ENCODE peak calls at places on chromosomes 12 and 14, in nine cellular contexts. N, T, G, Z, A, U, B, Y and H are unnamed samples.

GRCh38 chr12:66196806-66197205 is 7.8 kb downstream of the IRAK3 start:
- DNase-seq in A (no peak), N (no peak), T (no peak), Z (no peak), U (no peak), Y (no peak), G (no peak), B (peak; percentile 46), H (no peak)

GRCh38 chr12:102008615-102009126 is 53.1 kb downstream of the WASHC3 start:
- DNase-seq in A (no peak), N (no peak), Y (no peak), G (no peak), B (no peak), U (no peak), Z (no peak), T (no peak), H (no peak)

GRCh38 chr14:49992901-49993335 is 100.0 kb downstream of the ARF6 start:
- DNase-seq in A (no peak), U (peak; percentile 81), Z (peak; percentile 72), N (peak; percentile 57), T (no peak), G (no peak), B (peak; percentile 56), Y (peak; percentile 91), H (no peak)

GRCh38 chr14:43735926-43736325 is 771.2 kb downstream of the FSCB start:
- DNase-seq in U (no peak), A (no peak), N (no peak), B (no peak), Z (no peak), G (no peak), Y (no peak), T (no peak), H (no peak)

GRCh38 chr12:13080276-13080675 is 23.2 kb downstream of the GSG1 start:
- DNase-seq in Y (no peak), U (no peak), B (no peak), A (no peak), T (no peak), G (no peak), N (no peak), Z (no peak), H (no peak)

GRCh38 chr12:91400249-91400648 is 217.6 kb upstream of the DCN start:
- DNase-seq in G (no peak), U (no peak), Z (no peak), B (no peak), T (no peak), A (no peak), N (no peak), Y (no peak), H (no peak)

GRCh38 chr14:61671086-61671485 is 24.2 kb upstream of the HIF1A start:
- DNase-seq in U (no peak), A (no peak), B (no peak), N (no peak), T (no peak), Y (no peak), Z (no peak), G (no peak), H (no peak)

GRCh38 chr14:96165493-96166474 is 38.9 kb upstream of the BDKRB2 start:
- DNase-seq in Z (no peak), Y (no peak), U (peak; percentile 29), N (no peak), G (no peak), T (no peak), B (no peak), A (no peak), H (no peak)

GRCh38 chr12:128844031-128844635 is 9.1 kb upstream of the GLT1D1 start:
- DNase-seq in Y (no peak), B (no peak), T (no peak), Z (no peak), G (no peak), U (peak; percentile 86), N (no peak), A (no peak), H (no peak)

GRCh38 chr14:47277703-47278102 is 397.7 kb downstream of the MDGA2 start:
- DNase-seq in B (no peak), Z (peak; percentile 38), Y (no peak), G (no peak), T (no peak), U (no peak), N (no peak), A (no peak), H (no peak)

GRCh38 chr12:92244036-92244435 is 98.4 kb upstream of the BTG1 start:
- DNase-seq in A (no peak), B (no peak), N (no peak), G (peak; percentile 40), U (no peak), T (peak; percentile 42), Y (no peak), Z (no peak), H (no peak)

GRCh38 chr12:122884860-122885259 is 11.1 kb downstream of the VPS37B start:
- DNase-seq in G (no peak), N (no peak), B (no peak), T (no peak), Y (no peak), U (no peak), A (no peak), Z (no peak), H (no peak)

GRCh38 chr12:122880668-122881067 is 15.3 kb downstream of the VPS37B start:
- DNase-seq in G (no peak), N (peak; percentile 54), T (no peak), Y (no peak), U (no peak), B (peak; percentile 73), A (no peak), Z (peak; percentile 47), H (no peak)

GRCh38 chr12:122880155-122880605 is 15.7 kb downstream of the VPS37B start:
- DNase-seq in N (no peak), T (no peak), G (no peak), U (no peak), Z (peak; percentile 75), Y (no peak), A (no peak), B (no peak), H (no peak)

GRCh38 chr12:122884091-122884826 is 11.7 kb downstream of the VPS37B start:
- DNase-seq in N (no peak), Y (no peak), G (no peak), A (no peak), T (no peak), U (no peak), Z (peak; percentile 64), B (no peak), H (no peak)

GRCh38 chr12:122882908-122883563 is 12.9 kb downstream of the VPS37B start:
- DNase-seq in Z (no peak), U (no peak), T (no peak), B (no peak), A (no peak), N (no peak), G (no peak), Y (no peak), H (no peak)
- H3K4me1 ChIP-seq in Z (peaks cover 19% of the 10 kb centered on the region), U (peaks cover 95% of the 10 kb centered on the region), T (peaks cover 9% of the 10 kb centered on the region), B (peaks cover 10% of the 10 kb centered on the region), A (peaks cover 70% of the 10 kb centered on the region), N (peaks cover 39% of the 10 kb centered on the region), G (peaks cover 42% of the 10 kb centered on the region), Y (no peaks in the 10 kb centered on the region), H (peaks cover 60% of the 10 kb centered on the region)

DNA sequence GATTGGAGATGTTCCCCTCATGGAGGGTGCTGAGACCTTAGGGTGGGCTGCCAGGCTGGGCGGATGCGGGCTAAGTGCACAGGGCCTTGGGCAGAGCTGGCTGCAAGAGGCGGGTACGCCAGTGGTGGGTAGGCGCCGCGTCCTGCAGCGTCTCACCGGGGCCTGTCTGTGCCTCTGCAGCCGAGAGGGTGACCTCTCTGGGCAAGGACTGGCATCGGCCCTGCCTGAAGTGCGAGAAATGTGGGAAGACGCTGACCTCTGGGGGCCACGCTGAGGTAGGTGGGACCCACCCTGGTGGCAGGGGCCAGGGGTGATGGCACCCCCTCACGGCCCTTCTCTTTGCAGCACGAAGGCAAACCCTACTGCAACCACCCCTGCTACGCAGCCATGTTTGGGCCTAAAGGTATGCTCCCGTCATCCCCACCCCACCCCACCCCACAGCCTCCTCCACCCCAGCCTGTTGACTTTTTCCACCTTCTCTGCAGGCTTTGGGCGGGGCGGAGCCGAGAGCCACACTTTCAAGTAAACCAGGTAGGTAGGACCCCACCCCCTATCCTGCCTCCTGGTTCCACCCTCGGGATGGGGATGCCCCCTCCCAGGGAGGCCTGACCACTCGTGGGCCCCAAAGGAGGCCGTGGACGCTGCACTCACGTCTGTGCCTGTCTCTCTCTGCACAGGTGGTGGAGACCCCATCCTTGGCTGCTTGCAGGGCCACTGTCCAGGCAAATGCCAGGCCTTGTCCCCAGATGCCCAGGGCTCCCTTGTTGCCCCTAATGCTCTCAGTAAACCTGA is 1.5 kb downstream of the CRIP1 start:
- DNase-seq in Y (no peak), A (no peak), B (no peak), N (no peak), G (no peak), Z (no peak), U (no peak), T (no peak), H (no peak)
- H3K4me1 ChIP-seq in Y (no peaks in the 10 kb centered on the region), A (peaks cover 93% of the 10 kb centered on the region), B (peaks cover 56% of the 10 kb centered on the region), N (peaks cover 30% of the 10 kb centered on the region), G (peaks cover 85% of the 10 kb centered on the region), Z (peaks cover 4% of the 10 kb centered on the region), U (peaks cover 53% of the 10 kb centered on the region), T (peaks cover 42% of the 10 kb centered on the region), H (peaks cover 45% of the 10 kb centered on the region)

GRCh38 chr12:95207407-95207806 is 9.9 kb downstream of the FGD6 start:
- DNase-seq in T (no peak), G (no peak), Z (no peak), Y (no peak), N (no peak), A (no peak), B (no peak), U (no peak), H (no peak)
- H3K4me1 ChIP-seq in T (peaks cover 3% of the 10 kb centered on the region), G (peaks cover 25% of the 10 kb centered on the region), Z (peaks cover 20% of the 10 kb centered on the region), Y (peaks cover 7% of the 10 kb centered on the region), N (peaks cover 50% of the 10 kb centered on the region), A (peaks cover 46% of the 10 kb centered on the region), B (peaks cover 46% of the 10 kb centered on the region), U (peaks cover 4% of the 10 kb centered on the region), H (peaks cover 41% of the 10 kb centered on the region)

DNA sequence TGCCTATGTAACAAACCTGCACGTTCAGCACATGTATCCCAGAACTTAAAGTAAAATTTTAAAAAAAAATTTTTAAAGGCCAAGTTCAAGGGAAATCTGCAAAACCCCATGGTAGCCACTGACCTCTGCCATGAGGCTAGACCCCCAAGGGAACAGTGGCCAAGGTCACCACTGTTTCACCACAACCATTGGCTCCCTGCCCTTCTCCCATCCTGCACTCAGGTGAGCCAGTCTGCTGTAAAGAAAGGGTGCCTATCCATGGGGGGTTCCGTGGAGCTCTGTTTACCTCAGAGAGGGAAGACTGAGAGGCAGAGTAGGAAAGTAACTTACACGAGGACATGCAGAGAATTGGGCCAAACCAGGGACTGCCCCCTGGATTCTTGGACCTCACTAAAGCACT is 38.6 kb downstream of the VWF start:
- DNase-seq in B (no peak), N (no peak), U (peak; percentile 17), G (peak; percentile 3), A (no peak), Z (no peak), Y (peak; percentile 31), T (no peak), H (no peak)
- H3K4me1 ChIP-seq in B (no peaks in the 10 kb centered on the region), N (peaks cover 38% of the 10 kb centered on the region), U (peaks cover 5% of the 10 kb centered on the region), G (peaks cover 22% of the 10 kb centered on the region), A (peaks cover 49% of the 10 kb centered on the region), Z (peaks cover 17% of the 10 kb centered on the region), Y (no peaks in the 10 kb centered on the region), T (peaks cover 12% of the 10 kb centered on the region), H (peaks cover 20% of the 10 kb centered on the region)